ENCODE peak calls at places on chromosome 11, in four cellular contexts. One of them, this sample, is unnamed.

GRCh38 chr11:18229501-18229900 is 7.1 kb downstream of the SAA4 start:
- DNase-seq in left ventricle myocardium superior: no peak
- DNase-seq in GM19239: peak; percentile 45
- DNase-seq in colonic mucosa: no peak
- DNase-seq in this sample: no peak

GRCh38 chr11:97965849-97966646 is 1054.7 kb upstream of the CNTN5 start:
- DNase-seq in left ventricle myocardium superior: no peak
- DNase-seq in GM19239: no peak
- DNase-seq in colonic mucosa: no peak
- DNase-seq in this sample: no peak

GRCh38 chr11:86978756-86979608 is 23.8 kb upstream of the FZD4 start:
- DNase-seq in left ventricle myocardium superior: no peak
- DNase-seq in GM19239: no peak
- DNase-seq in colonic mucosa: no peak
- DNase-seq in this sample: no peak

GRCh38 chr11:114159802-114160588 is 100.5 kb downstream of the ZBTB16 start:
- DNase-seq in left ventricle myocardium superior: peak; percentile 100
- DNase-seq in GM19239: no peak
- DNase-seq in colonic mucosa: peak; percentile 100
- DNase-seq in this sample: peak; percentile 100

GRCh38 chr11:134574425-134574824 is 162.4 kb upstream of the B3GAT1 start:
- DNase-seq in left ventricle myocardium superior: no peak
- DNase-seq in GM19239: no peak
- DNase-seq in colonic mucosa: no peak
- DNase-seq in this sample: no peak

GRCh38 chr11:121838571-121838970 is 277.4 kb downstream of the BLID start:
- DNase-seq in left ventricle myocardium superior: no peak
- DNase-seq in GM19239: no peak
- DNase-seq in colonic mucosa: no peak
- DNase-seq in this sample: no peak

GRCh38 chr11:1872267-1872985 is 19.3 kb downstream of the PRR33 start:
- DNase-seq in left ventricle myocardium superior: peak; percentile 33
- DNase-seq in GM19239: no peak
- DNase-seq in colonic mucosa: no peak
- DNase-seq in this sample: no peak

GRCh38 chr11:15683528-15683927 is 568.8 kb downstream of the INSC start:
- DNase-seq in left ventricle myocardium superior: no peak
- DNase-seq in GM19239: no peak
- DNase-seq in colonic mucosa: no peak
- DNase-seq in this sample: no peak

GRCh38 chr11:111428113-111428876 is 49.2 kb upstream of the POU2AF1 start:
- DNase-seq in left ventricle myocardium superior: no peak
- DNase-seq in GM19239: no peak
- DNase-seq in colonic mucosa: no peak
- DNase-seq in this sample: no peak

GRCh38 chr11:61702701-61703312 is 22.6 kb downstream of the DAGLA start:
- DNase-seq in left ventricle myocardium superior: no peak
- DNase-seq in GM19239: no peak
- DNase-seq in colonic mucosa: no peak
- DNase-seq in this sample: no peak

GRCh38 chr11:133946541-133947297 is 10.0 kb downstream of the IGSF9B start:
- DNase-seq in left ventricle myocardium superior: peak; percentile 68
- DNase-seq in GM19239: no peak
- DNase-seq in colonic mucosa: no peak
- DNase-seq in this sample: no peak

GRCh38 chr11:99631618-99632017 is 610.9 kb downstream of the CNTN5 start:
- DNase-seq in left ventricle myocardium superior: no peak
- DNase-seq in GM19239: no peak
- DNase-seq in colonic mucosa: no peak
- DNase-seq in this sample: no peak

GRCh38 chr11:46896719-46897406 is 21.5 kb downstream of the LRP4 start:
- DNase-seq in left ventricle myocardium superior: no peak
- DNase-seq in GM19239: no peak
- DNase-seq in colonic mucosa: no peak
- DNase-seq in this sample: no peak

GRCh38 chr11:46855167-46855566 is 9.1 kb upstream of the CKAP5 start:
- DNase-seq in left ventricle myocardium superior: no peak
- DNase-seq in GM19239: no peak
- DNase-seq in colonic mucosa: no peak
- DNase-seq in this sample: no peak

GRCh38 chr11:129428027-129428426 is 52.4 kb downstream of the BARX2 start:
- DNase-seq in left ventricle myocardium superior: no peak
- DNase-seq in GM19239: no peak
- DNase-seq in colonic mucosa: no peak
- DNase-seq in this sample: no peak

GRCh38 chr11:2249191-2249916 is 21.0 kb downstream of the ASCL2 start:
- DNase-seq in left ventricle myocardium superior: no peak
- DNase-seq in GM19239: no peak
- DNase-seq in colonic mucosa: peak; percentile 13
- DNase-seq in this sample: no peak

GRCh38 chr11:112620621-112621394 is 340.4 kb upstream of the NCAM1 start:
- DNase-seq in left ventricle myocardium superior: no peak
- DNase-seq in GM19239: no peak
- DNase-seq in colonic mucosa: no peak
- DNase-seq in this sample: no peak

GRCh38 chr11:119056397-119056999 is 507 bp downstream of the HYOU1 start:
- DNase-seq in left ventricle myocardium superior: peak; percentile 42
- DNase-seq in GM19239: peak; percentile 37
- DNase-seq in colonic mucosa: peak; percentile 56
- DNase-seq in this sample: peak; percentile 39

GRCh38 chr11:94958118-94958517 is 15.2 kb downstream of the CWC15 start:
- DNase-seq in left ventricle myocardium superior: no peak
- DNase-seq in GM19239: no peak
- DNase-seq in colonic mucosa: no peak
- DNase-seq in this sample: no peak

GRCh38 chr11:57508341-57509170 is 6.9 kb downstream of the SLC43A1 start:
- DNase-seq in left ventricle myocardium superior: no peak
- DNase-seq in GM19239: no peak
- DNase-seq in colonic mucosa: no peak
- DNase-seq in this sample: no peak

GRCh38 chr11:123719452-123719851 is 22.0 kb downstream of the ZNF202 start:
- DNase-seq in left ventricle myocardium superior: no peak
- DNase-seq in GM19239: no peak
- DNase-seq in colonic mucosa: no peak
- DNase-seq in this sample: no peak

GRCh38 chr11:116193321-116194114 is 579.3 kb downstream of the BUD13 start:
- DNase-seq in left ventricle myocardium superior: no peak
- DNase-seq in GM19239: no peak
- DNase-seq in colonic mucosa: peak; percentile 44
- DNase-seq in this sample: peak; percentile 65

GRCh38 chr11:44143987-44144909 is 48.8 kb downstream of the EXT2 start:
- DNase-seq in left ventricle myocardium superior: no peak
- DNase-seq in GM19239: no peak
- DNase-seq in colonic mucosa: no peak
- DNase-seq in this sample: no peak

GRCh38 chr11:107293677-107294344 is 163.8 kb downstream of the CWF19L2 start:
- DNase-seq in left ventricle myocardium superior: no peak
- DNase-seq in GM19239: no peak
- DNase-seq in colonic mucosa: no peak
- DNase-seq in this sample: no peak

GRCh38 chr11:8775341-8776133 is 92.9 kb downstream of the RPL27A start:
- DNase-seq in left ventricle myocardium superior: no peak
- DNase-seq in GM19239: no peak
- DNase-seq in colonic mucosa: no peak
- DNase-seq in this sample: peak; percentile 54

GRCh38 chr11:4038973-4039372 is 55.6 kb upstream of the RRM1 start:
- DNase-seq in left ventricle myocardium superior: no peak
- DNase-seq in GM19239: no peak
- DNase-seq in colonic mucosa: no peak
- DNase-seq in this sample: no peak

GRCh38 chr11:69138265-69138664 is 17.5 kb upstream of the SMIM38 start:
- DNase-seq in left ventricle myocardium superior: no peak
- DNase-seq in GM19239: no peak
- DNase-seq in colonic mucosa: no peak
- DNase-seq in this sample: no peak

GRCh38 chr11:66082936-66083698 is 13.0 kb downstream of the PACS1 start:
- DNase-seq in left ventricle myocardium superior: no peak
- DNase-seq in GM19239: no peak
- DNase-seq in colonic mucosa: no peak
- DNase-seq in this sample: peak; percentile 41

GRCh38 chr11:36702330-36703054 is 104.5 kb upstream of the RAG2 start:
- DNase-seq in left ventricle myocardium superior: no peak
- DNase-seq in GM19239: peak; percentile 20
- DNase-seq in colonic mucosa: peak; percentile 38
- DNase-seq in this sample: peak; percentile 42

GRCh38 chr11:69393178-69393832 is 88.2 kb upstream of the LINC01488 start:
- DNase-seq in left ventricle myocardium superior: no peak
- DNase-seq in GM19239: no peak
- DNase-seq in colonic mucosa: no peak
- DNase-seq in this sample: peak; percentile 8

GRCh38 chr11:26483101-26483500 is 89.0 kb downstream of the MUC15 start:
- DNase-seq in left ventricle myocardium superior: no peak
- DNase-seq in GM19239: no peak
- DNase-seq in colonic mucosa: no peak
- DNase-seq in this sample: no peak

GRCh38 chr11:19892876-19893275 is 180.2 kb downstream of the NAV2 start:
- DNase-seq in left ventricle myocardium superior: no peak
- DNase-seq in GM19239: no peak
- DNase-seq in colonic mucosa: no peak
- DNase-seq in this sample: no peak

GRCh38 chr11:134017773-134018430 is 51.0 kb upstream of the JAM3 start:
- DNase-seq in left ventricle myocardium superior: no peak
- DNase-seq in GM19239: no peak
- DNase-seq in colonic mucosa: no peak
- DNase-seq in this sample: no peak

GRCh38 chr11:103112364-103112763 is 3.1 kb downstream of the DYNC2H1 start:
- DNase-seq in left ventricle myocardium superior: no peak
- DNase-seq in GM19239: no peak
- DNase-seq in colonic mucosa: no peak
- DNase-seq in this sample: no peak

GRCh38 chr11:70489276-70489675 is 90.9 kb downstream of the CTTN start:
- DNase-seq in left ventricle myocardium superior: peak; percentile 15
- DNase-seq in GM19239: no peak
- DNase-seq in colonic mucosa: no peak
- DNase-seq in this sample: no peak